ENCODE peak calls at places on chromosomes 1 and 21, in six cellular contexts. M is anterior cingulate cortex, V is Caco-2, N is fibroblast of pulmonary artery, W is ACHN, I is T-helper 1 cell. P is an unnamed sample.

GRCh38 chr1:228955691-228956090 is 220.4 kb downstream of the RHOU start:
- DNase-seq in M (no peak), V (no peak), N (peak; percentile 82), W (no peak), I (no peak), P (no peak)

GRCh38 chr1:245538671-245539070 is 383.9 kb downstream of the KIF26B start:
- DNase-seq in M (no peak), V (no peak), N (no peak), W (no peak), I (no peak), P (no peak)

GRCh38 chr21:34969431-34970036 is 79.6 kb downstream of the RUNX1 start:
- DNase-seq in M (no peak), V (no peak), N (peak; percentile 38), W (no peak), I (no peak), P (no peak)

GRCh38 chr1:219340796-219341195 is 167.1 kb downstream of the LYPLAL1 start:
- DNase-seq in M (no peak), V (no peak), N (peak; percentile 39), W (no peak), I (no peak), P (no peak)

GRCh38 chr1:93817819-93818569 is 61.0 kb downstream of the DNTTIP2 start:
- DNase-seq in M (no peak), V (no peak), N (no peak), W (no peak), I (peak; percentile 34), P (no peak)

GRCh38 chr21:32382108-32382601 is 10.7 kb downstream of the URB1 start:
- DNase-seq in M (no peak), V (no peak), N (peak; percentile 54), W (no peak), I (no peak), P (no peak)

GRCh38 chr1:248816042-248816851 is 9.5 kb downstream of the SH3BP5L start:
- DNase-seq in M (no peak), V (no peak), N (no peak), W (no peak), I (no peak), P (no peak)

GRCh38 chr1:67818725-67819301 is 14.5 kb downstream of the GNG12 start:
- DNase-seq in M (no peak), V (no peak), N (no peak), W (no peak), I (no peak), P (no peak)

GRCh38 chr1:219189942-219190341 is 16.3 kb downstream of the LYPLAL1 start:
- DNase-seq in M (no peak), V (no peak), N (no peak), W (no peak), I (no peak), P (no peak)

GRCh38 chr1:202034683-202035462 is 24.5 kb downstream of the ELF3 start:
- DNase-seq in M (no peak), V (peak; percentile 98), N (peak; percentile 92), W (peak; percentile 99), I (no peak), P (no peak)

GRCh38 chr1:206905295-206906164 is 8.3 kb downstream of the IL24 start:
- DNase-seq in M (no peak), V (no peak), N (peak; percentile 93), W (peak; percentile 78), I (no peak), P (no peak)